ENCODE peak calls at places on chromosomes 16 and 17, in ten cellular contexts. One of them, this sample, is unnamed.

GRCh38 chr17:9022553-9023388 is 1.5 kb downstream of the NTN1 start:
- DNase-seq in foreskin keratinocyte: peak
- DNase-seq in fibroblast of pulmonary artery: peak
- DNase-seq in WTC11: peak
- DNase-seq in Panc1: no peak
- DNase-seq in endothelial cell: peak
- DNase-seq in heart right ventricle: peak
- DNase-seq in AG09319: no peak
- DNase-seq in GM13976: peak
- DNase-seq in GM06990: peak
- DNase-seq in this sample: peak

GRCh38 chr17:82101301-82101715 is 3.3 kb upstream of the FASN start:
- DNase-seq in foreskin keratinocyte: no peak
- DNase-seq in fibroblast of pulmonary artery: no peak
- DNase-seq in WTC11: no peak
- DNase-seq in Panc1: no peak
- DNase-seq in endothelial cell: no peak
- DNase-seq in heart right ventricle: peak
- DNase-seq in AG09319: no peak
- DNase-seq in GM13976: no peak
- DNase-seq in GM06990: no peak
- DNase-seq in this sample: no peak

GRCh38 chr16:1098266-1098991 is 2.4 kb upstream of the C1QTNF8 start:
- DNase-seq in foreskin keratinocyte: no peak
- DNase-seq in fibroblast of pulmonary artery: no peak
- DNase-seq in WTC11: no peak
- DNase-seq in Panc1: no peak
- DNase-seq in endothelial cell: no peak
- DNase-seq in heart right ventricle: no peak
- DNase-seq in AG09319: no peak
- DNase-seq in GM13976: no peak
- DNase-seq in GM06990: no peak
- DNase-seq in this sample: no peak

GRCh38 chr17:74566132-74566753 is 1.1 kb downstream of the CD300H start:
- DNase-seq in foreskin keratinocyte: peak
- DNase-seq in fibroblast of pulmonary artery: peak
- DNase-seq in WTC11: peak
- DNase-seq in Panc1: peak
- DNase-seq in endothelial cell: peak
- DNase-seq in heart right ventricle: no peak
- DNase-seq in AG09319: no peak
- DNase-seq in GM13976: peak
- DNase-seq in GM06990: no peak
- DNase-seq in this sample: peak

GRCh38 chr17:38685485-38685884 is 10.7 kb upstream of the EPOP start:
- DNase-seq in foreskin keratinocyte: no peak
- DNase-seq in fibroblast of pulmonary artery: no peak
- DNase-seq in WTC11: no peak
- DNase-seq in Panc1: no peak
- DNase-seq in endothelial cell: no peak
- DNase-seq in heart right ventricle: peak
- DNase-seq in AG09319: no peak
- DNase-seq in GM13976: no peak
- DNase-seq in GM06990: no peak
- DNase-seq in this sample: no peak

GRCh38 chr17:80457236-80457856 is 19.1 kb downstream of the NPTX1 start:
- DNase-seq in foreskin keratinocyte: no peak
- DNase-seq in fibroblast of pulmonary artery: no peak
- DNase-seq in WTC11: no peak
- DNase-seq in Panc1: no peak
- DNase-seq in endothelial cell: no peak
- DNase-seq in heart right ventricle: no peak
- DNase-seq in AG09319: no peak
- DNase-seq in GM13976: no peak
- DNase-seq in GM06990: no peak
- DNase-seq in this sample: no peak

GRCh38 chr16:87410530-87410929 is 18.4 kb downstream of the MAP1LC3B start:
- DNase-seq in foreskin keratinocyte: no peak
- DNase-seq in fibroblast of pulmonary artery: no peak
- DNase-seq in WTC11: no peak
- DNase-seq in Panc1: no peak
- DNase-seq in endothelial cell: no peak
- DNase-seq in heart right ventricle: no peak
- DNase-seq in AG09319: no peak
- DNase-seq in GM13976: no peak
- DNase-seq in GM06990: no peak
- DNase-seq in this sample: no peak

GRCh38 chr17:32671891-32672290 is 185.1 kb downstream of the CDK5R1 start:
- DNase-seq in foreskin keratinocyte: no peak
- DNase-seq in fibroblast of pulmonary artery: peak
- DNase-seq in WTC11: no peak
- DNase-seq in Panc1: no peak
- DNase-seq in endothelial cell: no peak
- DNase-seq in heart right ventricle: peak
- DNase-seq in AG09319: no peak
- DNase-seq in GM13976: no peak
- DNase-seq in GM06990: no peak
- DNase-seq in this sample: no peak

GRCh38 chr16:54287758-54288591 is 1.4 kb upstream of the IRX3 start:
- DNase-seq in foreskin keratinocyte: no peak
- DNase-seq in fibroblast of pulmonary artery: no peak
- DNase-seq in WTC11: no peak
- DNase-seq in Panc1: no peak
- DNase-seq in endothelial cell: peak
- DNase-seq in heart right ventricle: no peak
- DNase-seq in AG09319: no peak
- DNase-seq in GM13976: peak
- DNase-seq in GM06990: no peak
- DNase-seq in this sample: no peak

DNA sequence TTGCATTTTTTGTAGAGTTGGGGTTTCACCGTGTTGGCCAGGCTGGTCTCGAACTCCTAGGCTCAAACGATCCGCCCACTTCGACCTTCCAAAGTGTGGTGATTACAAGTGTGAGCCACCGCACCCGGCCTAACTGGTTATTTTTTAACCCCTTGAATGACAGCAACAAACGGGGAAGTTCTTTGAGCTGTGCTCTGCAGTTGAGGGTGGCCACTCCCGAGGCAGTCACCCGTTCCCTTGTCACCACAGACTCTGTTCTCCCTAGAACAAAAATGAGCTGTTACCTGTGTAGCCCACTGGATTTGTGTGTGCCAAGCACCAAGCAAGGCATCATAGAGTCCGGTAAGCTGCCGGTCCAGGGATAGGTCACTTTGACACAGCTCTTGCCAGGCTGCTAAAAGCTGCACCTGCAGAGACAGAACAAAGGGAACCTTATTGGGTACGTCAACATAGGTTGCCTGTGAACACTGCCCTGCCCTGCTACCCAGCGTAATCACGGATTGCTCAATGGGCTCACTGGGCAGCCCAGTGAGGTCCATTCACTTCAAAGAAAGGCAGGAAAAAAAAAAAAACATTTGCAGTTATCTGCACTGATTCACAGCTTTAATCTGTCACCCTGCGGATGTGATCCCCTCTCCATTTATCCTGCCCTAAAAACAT is 19.6 kb downstream of the COG7 start:
- DNase-seq in foreskin keratinocyte: no peak
- DNase-seq in fibroblast of pulmonary artery: no peak
- DNase-seq in WTC11: no peak
- DNase-seq in Panc1: no peak
- DNase-seq in endothelial cell: no peak
- DNase-seq in heart right ventricle: no peak
- DNase-seq in AG09319: no peak
- DNase-seq in GM13976: no peak
- DNase-seq in GM06990: no peak
- DNase-seq in this sample: no peak
- TF ChIP-seq CTCF in foreskin keratinocyte: no peak
- TF ChIP-seq CTCF in fibroblast of pulmonary artery: no peak
- TF ChIP-seq CTCF in WTC11: no peak
- TF ChIP-seq CTCF in Panc1: no peak
- TF ChIP-seq CTCF in endothelial cell: no peak
- TF ChIP-seq CTCF in heart right ventricle: no peak
- TF ChIP-seq CTCF in AG09319: no peak
- TF ChIP-seq CTCF in GM13976: no peak
- TF ChIP-seq CTCF in GM06990: no peak
- TF ChIP-seq CTCF in this sample: no peak

DNA sequence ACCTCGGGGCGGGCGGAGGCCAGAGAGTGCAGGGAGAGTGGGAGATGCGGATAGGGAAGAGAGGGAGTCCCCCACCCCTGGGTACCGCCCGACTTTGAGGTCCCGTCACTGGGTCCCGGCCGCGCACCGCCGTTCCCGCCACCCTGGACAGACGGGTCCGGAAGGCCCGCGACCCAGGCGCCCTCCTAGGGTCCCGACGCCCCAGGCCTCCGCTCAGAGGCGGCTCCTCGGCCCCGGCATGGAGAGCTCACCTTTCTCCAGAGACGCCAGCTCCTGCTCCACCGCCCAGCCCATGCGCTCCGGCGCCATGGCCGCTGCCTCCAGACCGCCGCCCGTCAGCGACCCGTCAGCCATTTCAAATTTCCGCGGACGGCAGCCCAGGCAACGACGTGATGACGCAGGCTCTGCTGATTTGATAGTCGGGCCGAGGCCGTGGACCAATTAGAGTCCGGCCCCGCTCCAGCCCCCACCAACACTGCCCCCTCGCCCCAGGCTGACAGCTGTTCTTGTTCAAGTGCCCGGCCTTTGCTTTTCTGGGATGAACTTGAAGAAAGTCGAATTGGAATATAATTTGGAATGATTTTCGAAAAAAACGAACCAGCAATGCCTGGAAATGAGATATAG is at the start of gene SHCBP1:
- DNase-seq in foreskin keratinocyte: peak
- DNase-seq in fibroblast of pulmonary artery: peak
- DNase-seq in WTC11: peak
- DNase-seq in Panc1: no peak
- DNase-seq in endothelial cell: peak
- DNase-seq in heart right ventricle: peak
- DNase-seq in AG09319: peak
- DNase-seq in GM13976: peak
- DNase-seq in GM06990: peak
- DNase-seq in this sample: peak
- TF ChIP-seq CTCF in foreskin keratinocyte: no peak
- TF ChIP-seq CTCF in fibroblast of pulmonary artery: no peak
- TF ChIP-seq CTCF in WTC11: no peak
- TF ChIP-seq CTCF in Panc1: no peak
- TF ChIP-seq CTCF in endothelial cell: no peak
- TF ChIP-seq CTCF in heart right ventricle: no peak
- TF ChIP-seq CTCF in AG09319: no peak
- TF ChIP-seq CTCF in GM13976: no peak
- TF ChIP-seq CTCF in GM06990: no peak
- TF ChIP-seq CTCF in this sample: no peak

GRCh38 chr17:71208111-71208704 is 912.6 kb upstream of the SOX9 start:
- DNase-seq in foreskin keratinocyte: peak
- DNase-seq in fibroblast of pulmonary artery: peak
- DNase-seq in WTC11: no peak
- DNase-seq in Panc1: no peak
- DNase-seq in endothelial cell: no peak
- DNase-seq in heart right ventricle: no peak
- DNase-seq in AG09319: peak
- DNase-seq in GM13976: no peak
- DNase-seq in GM06990: no peak
- DNase-seq in this sample: peak
- TF ChIP-seq CTCF in foreskin keratinocyte: no peak
- TF ChIP-seq CTCF in fibroblast of pulmonary artery: no peak
- TF ChIP-seq CTCF in WTC11: no peak
- TF ChIP-seq CTCF in Panc1: no peak
- TF ChIP-seq CTCF in endothelial cell: no peak
- TF ChIP-seq CTCF in heart right ventricle: no peak
- TF ChIP-seq CTCF in AG09319: no peak
- TF ChIP-seq CTCF in GM13976: no peak
- TF ChIP-seq CTCF in GM06990: no peak
- TF ChIP-seq CTCF in this sample: no peak

GRCh38 chr16:84061236-84061830 is 18.7 kb upstream of the SLC38A8 start:
- DNase-seq in foreskin keratinocyte: no peak
- DNase-seq in fibroblast of pulmonary artery: no peak
- DNase-seq in WTC11: no peak
- DNase-seq in Panc1: no peak
- DNase-seq in endothelial cell: no peak
- DNase-seq in heart right ventricle: no peak
- DNase-seq in AG09319: no peak
- DNase-seq in GM13976: no peak
- DNase-seq in GM06990: no peak
- DNase-seq in this sample: no peak

GRCh38 chr16:84065536-84066132 is 23.0 kb upstream of the SLC38A8 start:
- DNase-seq in foreskin keratinocyte: peak
- DNase-seq in fibroblast of pulmonary artery: peak
- DNase-seq in WTC11: peak
- DNase-seq in Panc1: no peak
- DNase-seq in endothelial cell: peak
- DNase-seq in heart right ventricle: no peak
- DNase-seq in AG09319: no peak
- DNase-seq in GM13976: no peak
- DNase-seq in GM06990: no peak
- DNase-seq in this sample: peak

GRCh38 chr16:84067640-84068039 is 25.0 kb upstream of the SLC38A8 start:
- DNase-seq in foreskin keratinocyte: no peak
- DNase-seq in fibroblast of pulmonary artery: no peak
- DNase-seq in WTC11: no peak
- DNase-seq in Panc1: no peak
- DNase-seq in endothelial cell: no peak
- DNase-seq in heart right ventricle: no peak
- DNase-seq in AG09319: no peak
- DNase-seq in GM13976: no peak
- DNase-seq in GM06990: no peak
- DNase-seq in this sample: no peak

GRCh38 chr16:84062734-84063640 is 20.4 kb upstream of the SLC38A8 start:
- DNase-seq in foreskin keratinocyte: peak
- DNase-seq in fibroblast of pulmonary artery: peak
- DNase-seq in WTC11: peak
- DNase-seq in Panc1: no peak
- DNase-seq in endothelial cell: peak
- DNase-seq in heart right ventricle: peak
- DNase-seq in AG09319: peak
- DNase-seq in GM13976: peak
- DNase-seq in GM06990: no peak
- DNase-seq in this sample: peak

DNA sequence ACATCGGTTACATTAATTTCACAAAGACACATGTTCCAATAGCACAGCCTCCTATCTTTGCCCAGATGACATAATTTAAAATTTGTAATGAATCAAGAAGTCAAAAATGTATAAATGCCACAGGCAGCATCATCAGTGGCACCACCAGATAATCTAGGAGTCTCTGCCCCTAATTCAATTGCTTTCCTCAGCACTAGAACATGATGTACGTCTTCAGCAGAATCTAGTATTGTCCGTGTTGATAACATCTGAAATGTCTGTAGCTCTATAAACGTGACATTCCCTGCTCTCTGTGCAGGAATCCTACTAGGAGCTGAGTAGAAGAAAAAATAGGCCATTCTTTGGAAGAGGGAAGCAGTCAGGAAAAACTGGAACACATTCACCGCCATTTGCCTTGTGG is 21.4 kb upstream of the SLC38A8 start:
- DNase-seq in foreskin keratinocyte: no peak
- DNase-seq in fibroblast of pulmonary artery: no peak
- DNase-seq in WTC11: no peak
- DNase-seq in Panc1: no peak
- DNase-seq in endothelial cell: no peak
- DNase-seq in heart right ventricle: no peak
- DNase-seq in AG09319: no peak
- DNase-seq in GM13976: no peak
- DNase-seq in GM06990: no peak
- DNase-seq in this sample: no peak
- TF ChIP-seq CTCF in foreskin keratinocyte: no peak
- TF ChIP-seq CTCF in fibroblast of pulmonary artery: no peak
- TF ChIP-seq CTCF in WTC11: no peak
- TF ChIP-seq CTCF in Panc1: no peak
- TF ChIP-seq CTCF in endothelial cell: no peak
- TF ChIP-seq CTCF in heart right ventricle: no peak
- TF ChIP-seq CTCF in AG09319: no peak
- TF ChIP-seq CTCF in GM13976: no peak
- TF ChIP-seq CTCF in GM06990: no peak
- TF ChIP-seq CTCF in this sample: no peak

GRCh38 chr17:57106107-57106835 is 21.2 kb downstream of the AKAP1 start:
- DNase-seq in foreskin keratinocyte: no peak
- DNase-seq in fibroblast of pulmonary artery: no peak
- DNase-seq in WTC11: peak
- DNase-seq in Panc1: no peak
- DNase-seq in endothelial cell: peak
- DNase-seq in heart right ventricle: peak
- DNase-seq in AG09319: no peak
- DNase-seq in GM13976: no peak
- DNase-seq in GM06990: no peak
- DNase-seq in this sample: no peak
- TF ChIP-seq CTCF in foreskin keratinocyte: peak
- TF ChIP-seq CTCF in fibroblast of pulmonary artery: peak
- TF ChIP-seq CTCF in WTC11: peak
- TF ChIP-seq CTCF in Panc1: peak
- TF ChIP-seq CTCF in endothelial cell: no peak
- TF ChIP-seq CTCF in heart right ventricle: peak
- TF ChIP-seq CTCF in AG09319: no peak
- TF ChIP-seq CTCF in GM13976: peak
- TF ChIP-seq CTCF in GM06990: peak
- TF ChIP-seq CTCF in this sample: peak

This sample was measured in choroid plexus epithelial cell.